ENCODE peak calls at places on chromosomes 6 and 20, in six cellular contexts. Q is Calu3; T is left ventricle myocardium inferior; U is CD4-positive, alpha-beta memory T cell; B is NCI-H1694; X is stimulated activated CD8-positive, alpha-beta memory T cell treated with anti-CD3 and anti-CD28 coated beads, Interleukin-7, amount 100 ng/mL, for 1 hour. L is an unnamed sample.

GRCh38 chr20:16501236-16501635 is 72.0 kb downstream of the KIF16B start:
- DNase-seq in T (no peak), X (no peak), B (peak), U (no peak), Q (no peak), L (no peak)

GRCh38 chr6:46367365-46367764 is 123.9 kb downstream of the RCAN2 start:
- DNase-seq in Q (no peak), U (no peak), B (no peak), X (no peak), T (no peak), L (no peak)

GRCh38 chr6:134534708-134535149 is 216.8 kb upstream of the SGK1 start:
- DNase-seq in U (no peak), Q (no peak), T (no peak), X (no peak), B (no peak), L (no peak)

GRCh38 chr20:64109831-64110391 is 2.5 kb upstream of the NPBWR2 start:
- DNase-seq in U (no peak), X (no peak), T (no peak), B (no peak), Q (no peak), L (peak)

GRCh38 chr6:152068622-152069261 is 261.3 kb downstream of the ESR1 start:
- DNase-seq in Q (peak), X (no peak), T (no peak), B (no peak), U (no peak), L (no peak)

GRCh38 chr20:11013801-11014200 is 340.0 kb upstream of the JAG1 start:
- DNase-seq in X (no peak), U (no peak), Q (no peak), B (no peak), T (no peak), L (no peak)

GRCh38 chr20:19304389-19304788 is 91.9 kb downstream of the SLC24A3 start:
- DNase-seq in B (no peak), X (no peak), Q (no peak), T (no peak), U (no peak), L (no peak)

GRCh38 chr20:52031574-52032303 is 159.8 kb downstream of the ZFP64 start:
- DNase-seq in U (peak), B (no peak), T (no peak), Q (no peak), X (peak), L (no peak)

GRCh38 chr20:31806564-31807355 is 12.4 kb upstream of the MYLK2 start:
- DNase-seq in U (no peak), Q (no peak), B (no peak), T (no peak), X (no peak), L (no peak)

GRCh38 chr20:46959081-46959692 is 64.5 kb downstream of the EYA2 start:
- DNase-seq in B (no peak), U (no peak), X (no peak), Q (peak), T (no peak), L (no peak)

GRCh38 chr20:62838511-62838910 is 21.7 kb downstream of the COL9A3 start:
- DNase-seq in X (no peak), U (no peak), T (no peak), B (peak), Q (no peak), L (no peak)

GRCh38 chr6:133185731-133186130 is 55.4 kb upstream of the EYA4 start:
- DNase-seq in T (no peak), B (no peak), U (no peak), Q (no peak), X (no peak), L (no peak)

GRCh38 chr6:157106487-157106886 is 216.8 kb downstream of the TMEM242 start:
- DNase-seq in U (no peak), Q (peak), B (no peak), T (no peak), X (no peak), L (no peak)

GRCh38 chr20:63696311-63696627 is 183 bp upstream of the TNFRSF6B start:
- DNase-seq in X (no peak), T (no peak), U (no peak), Q (no peak), B (no peak), L (no peak)

GRCh38 chr6:30006170-30007131 is 54.6 kb upstream of the POLR1H start:
- DNase-seq in B (no peak), Q (peak), X (no peak), U (no peak), T (peak), L (peak)

GRCh38 chr6:108363756-108364356 is 69.0 kb downstream of the AFG1L start:
- DNase-seq in T (no peak), Q (no peak), X (no peak), U (no peak), B (no peak), L (no peak)

GRCh38 chr6:110173506-110174132 is 5.9 kb downstream of the WASF1 start:
- DNase-seq in B (no peak), X (no peak), Q (no peak), U (no peak), T (no peak), L (no peak)

GRCh38 chr6:87944541-87944954 is 103.1 kb upstream of the SPACA1 start:
- DNase-seq in X (no peak), Q (peak), B (peak), T (peak), U (no peak), L (no peak)

GRCh38 chr6:114227944-114228343 is 114.9 kb downstream of the HS3ST5 start:
- DNase-seq in X (no peak), T (no peak), B (no peak), Q (no peak), U (no peak), L (no peak)

GRCh38 chr20:37401930-37402675 is 56.2 kb downstream of the SRC start:
- DNase-seq in B (no peak), U (no peak), T (no peak), X (no peak), Q (no peak), L (no peak)

GRCh38 chr6:11989376-11989775 is 22.7 kb upstream of the HIVEP1 start:
- DNase-seq in X (no peak), U (no peak), B (no peak), T (no peak), Q (no peak), L (no peak)

GRCh38 chr6:64930664-64931063 is 776.4 kb downstream of the EYS start:
- DNase-seq in U (no peak), X (no peak), T (no peak), B (peak), Q (no peak), L (no peak)

GRCh38 chr20:38129893-38130609 is 35.0 kb downstream of the TGM2 start:
- DNase-seq in X (no peak), T (no peak), B (no peak), Q (no peak), U (no peak), L (no peak)

L was measured in CD4-positive, alpha-beta T cell.